ENCODE peak calls at places on chromosomes 1 and 21, in ten cellular contexts. Q is Peyer's patch; X is tibial artery; D is PC-3; B is small intestine; I is GM23248; C is naive thymus-derived CD4-positive, alpha-beta T cell; S is left ventricle myocardium inferior; V is prostate gland; U is ascending aorta. Y is an unnamed sample.

GRCh38 chr1:171196351-171196750 is 11.3 kb downstream of the FMO2 start:
- DNase-seq in B (no peak), C (no peak), S (no peak), X (no peak), I (peak; percentile 22), D (no peak), Q (no peak), V (no peak), U (no peak), Y (no peak)

GRCh38 chr1:192807968-192808587 is 761 bp upstream of the RGS2 start:
- DNase-seq in X (no peak), B (peak; percentile 54), D (peak; percentile 69), U (no peak), V (peak; percentile 6), S (no peak), C (no peak), Q (no peak), I (peak; percentile 76), Y (no peak)

GRCh38 chr21:34135330-34135729 is 62.0 kb downstream of the MRPS6 start:
- DNase-seq in Q (no peak), B (no peak), I (no peak), D (no peak), V (no peak), S (no peak), U (no peak), C (no peak), X (no peak), Y (no peak)

GRCh38 chr1:84665703-84666317 is 24.5 kb downstream of the SSX2IP start:
- DNase-seq in U (no peak), I (peak; percentile 38), C (no peak), V (no peak), Q (no peak), D (no peak), X (no peak), B (no peak), S (no peak), Y (no peak)

GRCh38 chr21:42147386-42148020 is 71.4 kb upstream of the ABCG1 start:
- DNase-seq in C (no peak), S (no peak), D (no peak), B (no peak), V (no peak), Q (no peak), I (no peak), X (no peak), U (peak; percentile 31), Y (no peak)

GRCh38 chr1:165915480-165916395 is 88.3 kb downstream of the UCK2 start:
- DNase-seq in C (no peak), I (no peak), Q (no peak), B (no peak), X (no peak), D (no peak), V (no peak), U (peak; percentile 41), S (no peak), Y (no peak)

GRCh38 chr1:53326598-53327182 is 1.2 kb downstream of the LRP8 start:
- DNase-seq in I (peak; percentile 46), U (no peak), D (peak; percentile 73), Q (peak; percentile 22), B (peak; percentile 43), X (no peak), C (no peak), S (no peak), V (no peak), Y (no peak)

GRCh38 chr1:217078010-217078704 is 354.9 kb upstream of the ESRRG start:
- DNase-seq in Q (no peak), B (peak; percentile 50), V (peak; percentile 66), D (peak; percentile 66), S (no peak), C (no peak), X (no peak), U (no peak), I (no peak), Y (no peak)

GRCh38 chr1:61081637-61082335 is 575 bp upstream of the NFIA start:
- DNase-seq in C (peak; percentile 48), Q (peak; percentile 45), X (no peak), S (peak; percentile 51), B (peak; percentile 49), I (peak; percentile 57), D (peak; percentile 59), U (peak; percentile 67), V (no peak), Y (peak; percentile 48)

GRCh38 chr1:23867542-23867952 is 543 bp downstream of the FUCA1 start:
- DNase-seq in V (no peak), Q (no peak), D (no peak), U (peak; percentile 64), C (peak; percentile 5), X (no peak), B (peak; percentile 42), S (no peak), I (no peak), Y (no peak)

GRCh38 chr1:55039342-55040082 is at the start of gene PCSK9:
- DNase-seq in I (peak; percentile 45), Q (no peak), C (no peak), X (no peak), B (peak; percentile 74), V (no peak), S (no peak), U (no peak), D (peak; percentile 39), Y (no peak)

GRCh38 chr1:71787699-71788098 is 494.6 kb downstream of the NEGR1 start:
- DNase-seq in X (no peak), C (no peak), U (no peak), Q (no peak), S (no peak), V (no peak), B (no peak), D (no peak), I (no peak), Y (no peak)

GRCh38 chr1:207922554-207922953 is 11.6 kb upstream of the CD34 start:
- DNase-seq in X (no peak), U (no peak), I (no peak), S (peak; percentile 69), V (no peak), C (no peak), B (no peak), D (no peak), Q (no peak), Y (no peak)
- H3K4me1 ChIP-seq in X (peaks cover 49% of the 10 kb centered on the region), U (peaks cover 16% of the 10 kb centered on the region), I (peaks cover 7% of the 10 kb centered on the region), S (peaks cover 89% of the 10 kb centered on the region), V (peaks cover 3% of the 10 kb centered on the region), C (no peaks in the 10 kb centered on the region), B (no peaks in the 10 kb centered on the region), D (no peaks in the 10 kb centered on the region), Q (no peaks in the 10 kb centered on the region), Y (no peaks in the 10 kb centered on the region)

GRCh38 chr1:3658231-3658615 is 5.9 kb downstream of the TP73 start:
- DNase-seq in Q (no peak), X (no peak), S (no peak), B (no peak), V (no peak), D (no peak), C (no peak), U (no peak), I (no peak), Y (no peak)

GRCh38 chr1:3659093-3659492 is 6.8 kb downstream of the TP73 start:
- DNase-seq in V (no peak), I (no peak), Q (no peak), B (no peak), C (no peak), U (no peak), S (peak; percentile 11), X (no peak), D (no peak), Y (no peak)

GRCh38 chr1:3662080-3662671 is 9.9 kb downstream of the TP73 start:
- DNase-seq in I (no peak), U (no peak), X (no peak), D (no peak), B (no peak), C (no peak), S (no peak), V (no peak), Q (no peak), Y (no peak)

GRCh38 chr1:3661631-3662030 is 9.3 kb downstream of the TP73 start:
- DNase-seq in X (no peak), U (no peak), Q (no peak), V (no peak), C (no peak), B (no peak), D (no peak), I (no peak), S (no peak), Y (no peak)

GRCh38 chr1:3660704-3661103 is 8.4 kb downstream of the TP73 start:
- DNase-seq in Q (no peak), S (no peak), D (no peak), B (no peak), U (no peak), C (no peak), I (no peak), V (no peak), X (no peak), Y (no peak)
- H3K27me3 ChIP-seq in Q (no peaks in the 10 kb centered on the region), S (peaks cover 49% of the 10 kb centered on the region), D (peaks cover 32% of the 10 kb centered on the region), B (no peaks in the 10 kb centered on the region), U (no peaks in the 10 kb centered on the region), C (no peaks in the 10 kb centered on the region), I (peaks cover 37% of the 10 kb centered on the region), V (no peaks in the 10 kb centered on the region), X (peaks cover 56% of the 10 kb centered on the region), Y (no peaks in the 10 kb centered on the region)

GRCh38 chr1:224054611-224055010 is 59.3 kb upstream of the FBXO28 start:
- DNase-seq in V (no peak), X (no peak), D (no peak), U (no peak), C (no peak), I (peak; percentile 46), Q (no peak), B (no peak), S (no peak), Y (no peak)
- H3K27ac ChIP-seq in V (no peak overlapping the region), X (no peak overlapping the region), D (no peak overlapping the region), U (no peak overlapping the region), C (no peak overlapping the region), I (no peak overlapping the region), Q (no peak overlapping the region), B (no peak overlapping the region), S (no peak overlapping the region), Y (no peak overlapping the region)

DNA sequence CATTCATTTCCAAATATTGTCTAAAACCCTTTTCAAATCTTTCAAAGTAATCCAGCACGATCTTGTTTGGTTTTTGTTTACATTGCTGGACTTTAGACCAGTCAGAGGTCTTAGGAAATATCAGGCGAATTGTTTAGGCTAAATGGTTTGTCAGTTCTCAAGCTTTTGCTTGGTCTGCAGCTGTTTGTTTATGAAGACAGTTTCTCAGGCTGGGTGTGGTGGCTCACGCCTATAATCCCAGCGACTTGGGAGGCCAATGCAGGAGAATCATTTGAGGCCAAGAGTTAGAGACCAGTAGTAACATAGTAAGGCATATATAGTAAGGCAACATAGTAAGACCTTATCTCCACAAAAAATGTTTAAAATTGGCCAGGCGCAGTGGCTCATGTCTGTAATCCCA is 77.5 kb downstream of the DNTTIP2 start:
- DNase-seq in D (no peak), Q (no peak), U (no peak), X (no peak), B (no peak), S (no peak), V (no peak), C (no peak), I (no peak), Y (no peak)
- H3K4me1 ChIP-seq in D (peaks cover 71% of the 10 kb centered on the region), Q (no peaks in the 10 kb centered on the region), U (no peaks in the 10 kb centered on the region), X (peaks cover 24% of the 10 kb centered on the region), B (no peaks in the 10 kb centered on the region), S (peaks cover 35% of the 10 kb centered on the region), V (no peaks in the 10 kb centered on the region), C (no peaks in the 10 kb centered on the region), I (peaks cover 55% of the 10 kb centered on the region), Y (no peaks in the 10 kb centered on the region)